ENCODE peak calls at places on chromosomes 12 and 14, in ten cellular contexts. Z is erythroblast; X is left kidney; Y is IMR-90; C is fibroblast of the aortic adventitia; B is stimulated activated CD8-positive, alpha-beta memory T cell treated with anti-CD3 and anti-CD28 coated beads, Interleukin-2, amount 100 ng/mL, for 1 hour; R is cardiac fibroblast; I is hepatocyte; W is activated gamma-delta T cell treated with Interleukin-2 at 50 U/mL for 16 hours; P is H9. K is an unnamed sample.

GRCh38 chr14:33834101-33834955 is 116.5 kb downstream of the EGLN3 start:
- DNase-seq in R (no peak), B (no peak), Z (no peak), Y (no peak), W (no peak), P (no peak), X (no peak), I (no peak), C (no peak), K (no peak)

GRCh38 chr12:12902036-12902435 is 10.7 kb downstream of the GPRC5A start:
- DNase-seq in Y (peak; percentile 74), I (no peak), W (no peak), Z (no peak), P (no peak), C (peak; percentile 87), R (peak; percentile 86), B (no peak), X (no peak), K (peak; percentile 69)

GRCh38 chr12:2169489-2169888 is 116.7 kb downstream of the CACNA1C start:
- DNase-seq in Y (no peak), X (no peak), C (no peak), Z (no peak), B (no peak), P (no peak), R (no peak), W (no peak), I (no peak), K (no peak)

GRCh38 chr14:50985124-50985815 is 41.0 kb upstream of the PYGL start:
- DNase-seq in B (no peak), Z (no peak), X (no peak), W (no peak), I (no peak), Y (no peak), P (no peak), R (no peak), C (peak; percentile 11), K (no peak)

GRCh38 chr12:58764100-58764953 is 156.0 kb downstream of the LRIG3 start:
- DNase-seq in B (no peak), Y (peak; percentile 46), W (no peak), P (no peak), Z (no peak), R (no peak), I (no peak), C (no peak), X (peak; percentile 70), K (no peak)

GRCh38 chr12:62260733-62261683 is 804 bp downstream of the USP15 start:
- DNase-seq in Y (peak; percentile 41), R (peak; percentile 52), X (peak; percentile 69), Z (peak; percentile 94), I (peak; percentile 66), C (peak; percentile 41), B (peak; percentile 33), W (peak; percentile 41), P (no peak), K (peak; percentile 55)

GRCh38 chr12:12081836-12082497 is 11.2 kb downstream of the BCL2L14 start:
- DNase-seq in I (peak; percentile 31), W (no peak), Y (peak; percentile 55), R (peak; percentile 68), X (peak; percentile 27), C (peak; percentile 68), P (peak; percentile 45), B (no peak), Z (peak; percentile 54), K (peak; percentile 65)

GRCh38 chr12:41794341-41794740 is 350.3 kb downstream of the GXYLT1 start:
- DNase-seq in I (no peak), Y (no peak), B (no peak), P (no peak), W (no peak), C (no peak), X (peak; percentile 51), Z (no peak), R (no peak), K (no peak)

GRCh38 chr12:124916370-124917134 is 2.1 kb upstream of the UBC start:
- DNase-seq in P (no peak), W (peak; percentile 32), I (peak; percentile 88), B (no peak), Z (no peak), R (peak; percentile 92), X (peak; percentile 40), C (peak; percentile 96), Y (peak; percentile 93), K (peak; percentile 93)

GRCh38 chr12:47079365-47079893 is at the start of gene PCED1B:
- DNase-seq in B (peak; percentile 53), C (peak; percentile 75), X (peak; percentile 87), I (peak; percentile 83), P (peak; percentile 74), R (peak; percentile 86), W (peak; percentile 55), Y (peak; percentile 72), Z (peak; percentile 84), K (peak; percentile 70)

GRCh38 chr12:56634242-56634836 is 4.2 kb upstream of the BAZ2A start:
- DNase-seq in I (peak; percentile 87), W (peak; percentile 13), Y (no peak), R (peak; percentile 16), P (peak; percentile 95), C (no peak), Z (peak; percentile 61), B (no peak), X (peak; percentile 90), K (no peak)

GRCh38 chr12:123801573-123802178 is 39.6 kb downstream of the DNAH10 start:
- DNase-seq in W (no peak), X (peak; percentile 11), P (no peak), B (no peak), R (peak; percentile 24), I (peak; percentile 22), C (peak; percentile 68), Z (peak; percentile 28), Y (peak; percentile 53), K (peak; percentile 11)

GRCh38 chr14:77004711-77005460 is 23.6 kb downstream of the IRF2BPL start:
- DNase-seq in W (no peak), Z (no peak), R (no peak), I (peak; percentile 8), B (no peak), X (no peak), C (peak; percentile 19), P (no peak), Y (no peak), K (no peak)

GRCh38 chr12:88665051-88665450 is 84.8 kb upstream of the KITLG start:
- DNase-seq in Y (peak; percentile 72), R (peak; percentile 30), C (peak; percentile 75), Z (no peak), P (no peak), X (no peak), W (no peak), I (no peak), B (no peak), K (peak; percentile 31)

GRCh38 chr12:47317182-47317915 is 237.6 kb upstream of the AMIGO2 start:
- DNase-seq in Y (no peak), I (no peak), X (no peak), B (no peak), Z (no peak), C (no peak), R (no peak), W (no peak), P (no peak), K (no peak)

GRCh38 chr14:74905595-74906142 is 17.4 kb downstream of the RPS6KL1 start:
- DNase-seq in I (peak; percentile 81), X (peak; percentile 75), B (peak; percentile 70), W (peak; percentile 81), P (peak; percentile 72), R (peak; percentile 61), Z (peak; percentile 85), C (peak; percentile 62), Y (peak; percentile 34), K (peak; percentile 27)

GRCh38 chr14:53663709-53664108 is 292.9 kb downstream of the BMP4 start:
- DNase-seq in W (no peak), C (peak; percentile 7), P (peak; percentile 64), R (peak; percentile 52), Z (no peak), I (peak; percentile 54), B (no peak), Y (peak; percentile 9), X (peak; percentile 65), K (peak; percentile 15)

GRCh38 chr12:16955083-16955657 is 349.2 kb upstream of the LMO3 start:
- DNase-seq in X (no peak), I (peak; percentile 24), P (no peak), Z (no peak), C (peak; percentile 1), Y (no peak), B (no peak), W (no peak), R (no peak), K (peak; percentile 84)

GRCh38 chr14:64736271-64737131 is 32.3 kb downstream of the PLEKHG3 start:
- DNase-seq in Z (no peak), Y (no peak), W (no peak), P (peak; percentile 53), I (peak; percentile 70), R (no peak), C (no peak), B (no peak), X (peak; percentile 69), K (no peak)

GRCh38 chr14:92460916-92461579 is 52.5 kb upstream of the RIN3 start:
- DNase-seq in C (peak; percentile 58), R (peak; percentile 73), Z (no peak), W (no peak), B (no peak), P (peak; percentile 37), X (peak; percentile 9), Y (peak; percentile 82), I (no peak), K (peak; percentile 69)

GRCh38 chr14:94329857-94330256 is 6.7 kb upstream of the SERPINA6 start:
- DNase-seq in W (no peak), X (no peak), Y (no peak), I (no peak), P (no peak), C (no peak), R (no peak), B (no peak), Z (no peak), K (no peak)

GRCh38 chr14:63468273-63468672 is 74.9 kb downstream of the PPP2R5E start:
- DNase-seq in Y (no peak), R (no peak), Z (peak; percentile 45), I (no peak), C (no peak), B (no peak), P (no peak), W (no peak), X (no peak), K (peak; percentile 32)

GRCh38 chr14:105379946-105380345 is 18.4 kb upstream of the TEX22 start:
- DNase-seq in Z (no peak), I (no peak), B (no peak), X (no peak), C (no peak), P (no peak), W (no peak), R (no peak), Y (no peak), K (no peak)

GRCh38 chr12:8452976-8453616 is 2.7 kb upstream of the CLEC6A start:
- DNase-seq in C (no peak), I (no peak), X (peak; percentile 1), P (no peak), Y (no peak), Z (no peak), W (no peak), B (no peak), R (no peak), K (no peak)

GRCh38 chr14:23829736-23830474 is 123.7 kb upstream of the DHRS4 start:
- DNase-seq in Y (peak; percentile 82), P (no peak), W (no peak), R (peak; percentile 77), Z (no peak), I (peak; percentile 62), B (no peak), C (peak; percentile 86), X (no peak), K (peak; percentile 97)

GRCh38 chr12:124509300-124509675 is 58.1 kb downstream of the NCOR2 start:
- DNase-seq in I (no peak), B (no peak), C (peak; percentile 27), P (no peak), Z (peak; percentile 27), X (no peak), W (no peak), R (no peak), Y (no peak), K (peak; percentile 20)

GRCh38 chr14:103041464-103041863 is 15.9 kb downstream of the CDC42BPB start:
- DNase-seq in X (no peak), Y (no peak), Z (no peak), I (no peak), C (no peak), B (no peak), P (no peak), W (no peak), R (no peak), K (no peak)

GRCh38 chr12:58633479-58633878 is 286.8 kb downstream of the LRIG3 start:
- DNase-seq in W (no peak), I (no peak), P (no peak), Z (no peak), B (no peak), X (no peak), R (peak; percentile 11), Y (peak; percentile 60), C (peak; percentile 41), K (peak; percentile 2)

K was measured in HT1080.